ENCODE peak calls at places on chromosomes 11 and 22, in nine cellular contexts. One of them, this sample, is unnamed.

GRCh38 chr22:23862103-23862502 is 4.4 kb downstream of the SLC2A11 start:
- DNase-seq in GM13977: no peak
- DNase-seq in fibroblast of the aortic adventitia: peak
- DNase-seq in HT1080: peak
- DNase-seq in stimulated activated CD4-positive, alpha-beta T cell treated with anti-CD3 and anti-CD28 coated beads, Interleukin-15, amount 100 ng/mL, for 24 hours: peak
- DNase-seq in NCI-H82: peak
- DNase-seq in activated T-cell treated with anti-CD3 and anti-CD28 coated beads, Interleukin-2, amount 50 U/mL, for 72 hours: peak
- DNase-seq in activated CD4-positive, alpha-beta T cell treated with anti-CD3 and anti-CD28 coated beads, Interleukin-2, amount 50 U/mL, for 48 hours: peak
- DNase-seq in NCI-H187: no peak
- DNase-seq in this sample: peak

GRCh38 chr22:49255154-49255553 is 572.5 kb downstream of the BRD1 start:
- DNase-seq in fibroblast of the aortic adventitia: no peak
- DNase-seq in NCI-H187: no peak
- DNase-seq in activated T-cell treated with anti-CD3 and anti-CD28 coated beads, Interleukin-2, amount 50 U/mL, for 72 hours: no peak
- DNase-seq in HT1080: no peak
- DNase-seq in stimulated activated CD4-positive, alpha-beta T cell treated with anti-CD3 and anti-CD28 coated beads, Interleukin-15, amount 100 ng/mL, for 24 hours: no peak
- DNase-seq in GM13977: no peak
- DNase-seq in NCI-H82: no peak
- DNase-seq in activated CD4-positive, alpha-beta T cell treated with anti-CD3 and anti-CD28 coated beads, Interleukin-2, amount 50 U/mL, for 48 hours: no peak
- DNase-seq in this sample: no peak

GRCh38 chr11:87347441-87347840 is 309.7 kb downstream of the TMEM135 start:
- DNase-seq in activated T-cell treated with anti-CD3 and anti-CD28 coated beads, Interleukin-2, amount 50 U/mL, for 72 hours: no peak
- DNase-seq in activated CD4-positive, alpha-beta T cell treated with anti-CD3 and anti-CD28 coated beads, Interleukin-2, amount 50 U/mL, for 48 hours: no peak
- DNase-seq in NCI-H187: no peak
- DNase-seq in fibroblast of the aortic adventitia: no peak
- DNase-seq in GM13977: no peak
- DNase-seq in HT1080: no peak
- DNase-seq in NCI-H82: no peak
- DNase-seq in stimulated activated CD4-positive, alpha-beta T cell treated with anti-CD3 and anti-CD28 coated beads, Interleukin-15, amount 100 ng/mL, for 24 hours: no peak
- DNase-seq in this sample: no peak

GRCh38 chr11:132685174-132685611 is 847.1 kb downstream of the OPCML start:
- DNase-seq in stimulated activated CD4-positive, alpha-beta T cell treated with anti-CD3 and anti-CD28 coated beads, Interleukin-15, amount 100 ng/mL, for 24 hours: peak
- DNase-seq in activated CD4-positive, alpha-beta T cell treated with anti-CD3 and anti-CD28 coated beads, Interleukin-2, amount 50 U/mL, for 48 hours: no peak
- DNase-seq in NCI-H187: no peak
- DNase-seq in fibroblast of the aortic adventitia: no peak
- DNase-seq in NCI-H82: no peak
- DNase-seq in activated T-cell treated with anti-CD3 and anti-CD28 coated beads, Interleukin-2, amount 50 U/mL, for 72 hours: no peak
- DNase-seq in HT1080: peak
- DNase-seq in GM13977: no peak
- DNase-seq in this sample: no peak

GRCh38 chr11:70307176-70307575 is 36.7 kb downstream of the PPFIA1 start:
- DNase-seq in NCI-H187: no peak
- DNase-seq in stimulated activated CD4-positive, alpha-beta T cell treated with anti-CD3 and anti-CD28 coated beads, Interleukin-15, amount 100 ng/mL, for 24 hours: no peak
- DNase-seq in HT1080: no peak
- DNase-seq in activated T-cell treated with anti-CD3 and anti-CD28 coated beads, Interleukin-2, amount 50 U/mL, for 72 hours: no peak
- DNase-seq in NCI-H82: no peak
- DNase-seq in GM13977: no peak
- DNase-seq in fibroblast of the aortic adventitia: peak
- DNase-seq in activated CD4-positive, alpha-beta T cell treated with anti-CD3 and anti-CD28 coated beads, Interleukin-2, amount 50 U/mL, for 48 hours: no peak
- DNase-seq in this sample: no peak

GRCh38 chr11:2837096-2837601 is 48.4 kb downstream of the CDKN1C start:
- DNase-seq in activated CD4-positive, alpha-beta T cell treated with anti-CD3 and anti-CD28 coated beads, Interleukin-2, amount 50 U/mL, for 48 hours: no peak
- DNase-seq in stimulated activated CD4-positive, alpha-beta T cell treated with anti-CD3 and anti-CD28 coated beads, Interleukin-15, amount 100 ng/mL, for 24 hours: no peak
- DNase-seq in GM13977: no peak
- DNase-seq in NCI-H82: peak
- DNase-seq in NCI-H187: no peak
- DNase-seq in activated T-cell treated with anti-CD3 and anti-CD28 coated beads, Interleukin-2, amount 50 U/mL, for 72 hours: no peak
- DNase-seq in fibroblast of the aortic adventitia: peak
- DNase-seq in HT1080: no peak
- DNase-seq in this sample: peak

GRCh38 chr22:24450600-24450999 is 23.2 kb downstream of the ADORA2A start:
- DNase-seq in NCI-H82: peak
- DNase-seq in HT1080: no peak
- DNase-seq in activated T-cell treated with anti-CD3 and anti-CD28 coated beads, Interleukin-2, amount 50 U/mL, for 72 hours: no peak
- DNase-seq in NCI-H187: no peak
- DNase-seq in activated CD4-positive, alpha-beta T cell treated with anti-CD3 and anti-CD28 coated beads, Interleukin-2, amount 50 U/mL, for 48 hours: no peak
- DNase-seq in GM13977: no peak
- DNase-seq in stimulated activated CD4-positive, alpha-beta T cell treated with anti-CD3 and anti-CD28 coated beads, Interleukin-15, amount 100 ng/mL, for 24 hours: no peak
- DNase-seq in fibroblast of the aortic adventitia: no peak
- DNase-seq in this sample: no peak

GRCh38 chr11:65537620-65538231 is 12.8 kb downstream of the SCYL1 start:
- DNase-seq in HT1080: no peak
- DNase-seq in GM13977: no peak
- DNase-seq in NCI-H187: no peak
- DNase-seq in NCI-H82: peak
- DNase-seq in activated CD4-positive, alpha-beta T cell treated with anti-CD3 and anti-CD28 coated beads, Interleukin-2, amount 50 U/mL, for 48 hours: no peak
- DNase-seq in stimulated activated CD4-positive, alpha-beta T cell treated with anti-CD3 and anti-CD28 coated beads, Interleukin-15, amount 100 ng/mL, for 24 hours: no peak
- DNase-seq in fibroblast of the aortic adventitia: no peak
- DNase-seq in activated T-cell treated with anti-CD3 and anti-CD28 coated beads, Interleukin-2, amount 50 U/mL, for 72 hours: no peak
- DNase-seq in this sample: no peak

GRCh38 chr22:32699686-32700085 is 101.8 kb upstream of the TIMP3 start:
- DNase-seq in GM13977: no peak
- DNase-seq in NCI-H187: no peak
- DNase-seq in stimulated activated CD4-positive, alpha-beta T cell treated with anti-CD3 and anti-CD28 coated beads, Interleukin-15, amount 100 ng/mL, for 24 hours: no peak
- DNase-seq in activated CD4-positive, alpha-beta T cell treated with anti-CD3 and anti-CD28 coated beads, Interleukin-2, amount 50 U/mL, for 48 hours: no peak
- DNase-seq in activated T-cell treated with anti-CD3 and anti-CD28 coated beads, Interleukin-2, amount 50 U/mL, for 72 hours: no peak
- DNase-seq in HT1080: no peak
- DNase-seq in fibroblast of the aortic adventitia: peak
- DNase-seq in NCI-H82: no peak
- DNase-seq in this sample: no peak

GRCh38 chr11:66720223-66720898 is 8.7 kb downstream of the SPTBN2 start:
- DNase-seq in fibroblast of the aortic adventitia: no peak
- DNase-seq in HT1080: peak
- DNase-seq in NCI-H82: no peak
- DNase-seq in activated T-cell treated with anti-CD3 and anti-CD28 coated beads, Interleukin-2, amount 50 U/mL, for 72 hours: peak
- DNase-seq in activated CD4-positive, alpha-beta T cell treated with anti-CD3 and anti-CD28 coated beads, Interleukin-2, amount 50 U/mL, for 48 hours: peak
- DNase-seq in stimulated activated CD4-positive, alpha-beta T cell treated with anti-CD3 and anti-CD28 coated beads, Interleukin-15, amount 100 ng/mL, for 24 hours: peak
- DNase-seq in NCI-H187: peak
- DNase-seq in GM13977: no peak
- DNase-seq in this sample: peak

GRCh38 chr11:61702701-61703312 is 22.6 kb downstream of the DAGLA start:
- DNase-seq in stimulated activated CD4-positive, alpha-beta T cell treated with anti-CD3 and anti-CD28 coated beads, Interleukin-15, amount 100 ng/mL, for 24 hours: no peak
- DNase-seq in NCI-H82: no peak
- DNase-seq in GM13977: no peak
- DNase-seq in HT1080: no peak
- DNase-seq in activated CD4-positive, alpha-beta T cell treated with anti-CD3 and anti-CD28 coated beads, Interleukin-2, amount 50 U/mL, for 48 hours: no peak
- DNase-seq in fibroblast of the aortic adventitia: no peak
- DNase-seq in NCI-H187: no peak
- DNase-seq in activated T-cell treated with anti-CD3 and anti-CD28 coated beads, Interleukin-2, amount 50 U/mL, for 72 hours: no peak
- DNase-seq in this sample: no peak

GRCh38 chr11:5689551-5689983 is at the start of gene TRIM22:
- DNase-seq in activated CD4-positive, alpha-beta T cell treated with anti-CD3 and anti-CD28 coated beads, Interleukin-2, amount 50 U/mL, for 48 hours: peak
- DNase-seq in fibroblast of the aortic adventitia: peak
- DNase-seq in NCI-H187: no peak
- DNase-seq in NCI-H82: no peak
- DNase-seq in GM13977: peak
- DNase-seq in HT1080: peak
- DNase-seq in stimulated activated CD4-positive, alpha-beta T cell treated with anti-CD3 and anti-CD28 coated beads, Interleukin-15, amount 100 ng/mL, for 24 hours: peak
- DNase-seq in activated T-cell treated with anti-CD3 and anti-CD28 coated beads, Interleukin-2, amount 50 U/mL, for 72 hours: peak
- DNase-seq in this sample: peak

GRCh38 chr11:8201524-8202365 is 32.9 kb upstream of the RIC3 start:
- DNase-seq in stimulated activated CD4-positive, alpha-beta T cell treated with anti-CD3 and anti-CD28 coated beads, Interleukin-15, amount 100 ng/mL, for 24 hours: no peak
- DNase-seq in HT1080: no peak
- DNase-seq in NCI-H187: no peak
- DNase-seq in GM13977: peak
- DNase-seq in NCI-H82: no peak
- DNase-seq in activated CD4-positive, alpha-beta T cell treated with anti-CD3 and anti-CD28 coated beads, Interleukin-2, amount 50 U/mL, for 48 hours: no peak
- DNase-seq in fibroblast of the aortic adventitia: no peak
- DNase-seq in activated T-cell treated with anti-CD3 and anti-CD28 coated beads, Interleukin-2, amount 50 U/mL, for 72 hours: no peak
- DNase-seq in this sample: no peak

GRCh38 chr11:1574256-1575242 is 2.5 kb upstream of the DUSP8 start:
- DNase-seq in GM13977: peak
- DNase-seq in NCI-H187: peak
- DNase-seq in activated T-cell treated with anti-CD3 and anti-CD28 coated beads, Interleukin-2, amount 50 U/mL, for 72 hours: peak
- DNase-seq in stimulated activated CD4-positive, alpha-beta T cell treated with anti-CD3 and anti-CD28 coated beads, Interleukin-15, amount 100 ng/mL, for 24 hours: peak
- DNase-seq in activated CD4-positive, alpha-beta T cell treated with anti-CD3 and anti-CD28 coated beads, Interleukin-2, amount 50 U/mL, for 48 hours: peak
- DNase-seq in fibroblast of the aortic adventitia: peak
- DNase-seq in NCI-H82: peak
- DNase-seq in HT1080: peak
- DNase-seq in this sample: peak

GRCh38 chr11:64831411-64831891 is 13.0 kb downstream of the CDC42BPG start:
- DNase-seq in NCI-H82: no peak
- DNase-seq in stimulated activated CD4-positive, alpha-beta T cell treated with anti-CD3 and anti-CD28 coated beads, Interleukin-15, amount 100 ng/mL, for 24 hours: no peak
- DNase-seq in fibroblast of the aortic adventitia: no peak
- DNase-seq in activated T-cell treated with anti-CD3 and anti-CD28 coated beads, Interleukin-2, amount 50 U/mL, for 72 hours: no peak
- DNase-seq in HT1080: no peak
- DNase-seq in GM13977: no peak
- DNase-seq in NCI-H187: no peak
- DNase-seq in activated CD4-positive, alpha-beta T cell treated with anti-CD3 and anti-CD28 coated beads, Interleukin-2, amount 50 U/mL, for 48 hours: no peak
- DNase-seq in this sample: no peak

GRCh38 chr11:103987631-103988594 is 48.5 kb upstream of the DDI1 start:
- DNase-seq in fibroblast of the aortic adventitia: peak
- DNase-seq in NCI-H187: no peak
- DNase-seq in HT1080: no peak
- DNase-seq in activated T-cell treated with anti-CD3 and anti-CD28 coated beads, Interleukin-2, amount 50 U/mL, for 72 hours: no peak
- DNase-seq in activated CD4-positive, alpha-beta T cell treated with anti-CD3 and anti-CD28 coated beads, Interleukin-2, amount 50 U/mL, for 48 hours: no peak
- DNase-seq in NCI-H82: no peak
- DNase-seq in GM13977: no peak
- DNase-seq in stimulated activated CD4-positive, alpha-beta T cell treated with anti-CD3 and anti-CD28 coated beads, Interleukin-15, amount 100 ng/mL, for 24 hours: no peak
- DNase-seq in this sample: no peak

GRCh38 chr11:46112961-46113617 is 8.2 kb downstream of the PHF21A start:
- DNase-seq in NCI-H82: peak
- DNase-seq in fibroblast of the aortic adventitia: peak
- DNase-seq in activated T-cell treated with anti-CD3 and anti-CD28 coated beads, Interleukin-2, amount 50 U/mL, for 72 hours: no peak
- DNase-seq in NCI-H187: no peak
- DNase-seq in activated CD4-positive, alpha-beta T cell treated with anti-CD3 and anti-CD28 coated beads, Interleukin-2, amount 50 U/mL, for 48 hours: no peak
- DNase-seq in GM13977: peak
- DNase-seq in stimulated activated CD4-positive, alpha-beta T cell treated with anti-CD3 and anti-CD28 coated beads, Interleukin-15, amount 100 ng/mL, for 24 hours: peak
- DNase-seq in HT1080: peak
- DNase-seq in this sample: peak

GRCh38 chr22:49540571-49541450 is 286.9 kb downstream of the BRD1 start:
- DNase-seq in fibroblast of the aortic adventitia: no peak
- DNase-seq in HT1080: no peak
- DNase-seq in activated CD4-positive, alpha-beta T cell treated with anti-CD3 and anti-CD28 coated beads, Interleukin-2, amount 50 U/mL, for 48 hours: no peak
- DNase-seq in GM13977: no peak
- DNase-seq in NCI-H82: no peak
- DNase-seq in activated T-cell treated with anti-CD3 and anti-CD28 coated beads, Interleukin-2, amount 50 U/mL, for 72 hours: no peak
- DNase-seq in stimulated activated CD4-positive, alpha-beta T cell treated with anti-CD3 and anti-CD28 coated beads, Interleukin-15, amount 100 ng/mL, for 24 hours: no peak
- DNase-seq in NCI-H187: no peak
- DNase-seq in this sample: no peak

GRCh38 chr11:62705401-62705800 is 1.8 kb downstream of the BSCL2 start:
- DNase-seq in NCI-H82: no peak
- DNase-seq in GM13977: no peak
- DNase-seq in stimulated activated CD4-positive, alpha-beta T cell treated with anti-CD3 and anti-CD28 coated beads, Interleukin-15, amount 100 ng/mL, for 24 hours: no peak
- DNase-seq in activated T-cell treated with anti-CD3 and anti-CD28 coated beads, Interleukin-2, amount 50 U/mL, for 72 hours: no peak
- DNase-seq in HT1080: no peak
- DNase-seq in activated CD4-positive, alpha-beta T cell treated with anti-CD3 and anti-CD28 coated beads, Interleukin-2, amount 50 U/mL, for 48 hours: no peak
- DNase-seq in fibroblast of the aortic adventitia: no peak
- DNase-seq in NCI-H187: no peak
- DNase-seq in this sample: no peak

GRCh38 chr22:38783095-38783710 is 10.7 kb downstream of the DNAL4 start:
- DNase-seq in NCI-H82: no peak
- DNase-seq in stimulated activated CD4-positive, alpha-beta T cell treated with anti-CD3 and anti-CD28 coated beads, Interleukin-15, amount 100 ng/mL, for 24 hours: no peak
- DNase-seq in NCI-H187: no peak
- DNase-seq in activated CD4-positive, alpha-beta T cell treated with anti-CD3 and anti-CD28 coated beads, Interleukin-2, amount 50 U/mL, for 48 hours: no peak
- DNase-seq in activated T-cell treated with anti-CD3 and anti-CD28 coated beads, Interleukin-2, amount 50 U/mL, for 72 hours: no peak
- DNase-seq in fibroblast of the aortic adventitia: no peak
- DNase-seq in GM13977: no peak
- DNase-seq in HT1080: no peak
- DNase-seq in this sample: no peak

GRCh38 chr22:37184816-37185541 is 3.1 kb downstream of the C1QTNF6 start:
- DNase-seq in fibroblast of the aortic adventitia: no peak
- DNase-seq in activated CD4-positive, alpha-beta T cell treated with anti-CD3 and anti-CD28 coated beads, Interleukin-2, amount 50 U/mL, for 48 hours: no peak
- DNase-seq in GM13977: no peak
- DNase-seq in stimulated activated CD4-positive, alpha-beta T cell treated with anti-CD3 and anti-CD28 coated beads, Interleukin-15, amount 100 ng/mL, for 24 hours: no peak
- DNase-seq in HT1080: no peak
- DNase-seq in activated T-cell treated with anti-CD3 and anti-CD28 coated beads, Interleukin-2, amount 50 U/mL, for 72 hours: no peak
- DNase-seq in NCI-H187: no peak
- DNase-seq in NCI-H82: no peak
- DNase-seq in this sample: no peak

GRCh38 chr22:50189849-50190181 is 4.1 kb downstream of the TRABD start:
- DNase-seq in activated T-cell treated with anti-CD3 and anti-CD28 coated beads, Interleukin-2, amount 50 U/mL, for 72 hours: no peak
- DNase-seq in activated CD4-positive, alpha-beta T cell treated with anti-CD3 and anti-CD28 coated beads, Interleukin-2, amount 50 U/mL, for 48 hours: no peak
- DNase-seq in HT1080: no peak
- DNase-seq in NCI-H187: no peak
- DNase-seq in GM13977: no peak
- DNase-seq in NCI-H82: no peak
- DNase-seq in stimulated activated CD4-positive, alpha-beta T cell treated with anti-CD3 and anti-CD28 coated beads, Interleukin-15, amount 100 ng/mL, for 24 hours: no peak
- DNase-seq in fibroblast of the aortic adventitia: peak
- DNase-seq in this sample: no peak